ENCODE peak calls at places on chromosomes 5 and 9, in six cellular contexts. J, W, U, P, K and R are unnamed samples.

GRCh38 chr5:140598836-140599235 is 34.1 kb downstream of the CD14 start:
- DNase-seq in J (no peak), W (no peak), U (no peak), P (no peak), K (no peak), R (no peak)

GRCh38 chr5:93674866-93675457 is 66.4 kb downstream of the POU5F2 start:
- DNase-seq in J (no peak), W (no peak), U (no peak), P (no peak), K (no peak), R (no peak)

GRCh38 chr9:90841615-90842014 is 40.0 kb downstream of the SYK start:
- DNase-seq in J (no peak), W (no peak), U (no peak), P (no peak), K (no peak), R (no peak)

GRCh38 chr9:114006931-114007691 is 71.0 kb downstream of the AMBP start:
- DNase-seq in J (no peak), W (no peak), U (no peak), P (no peak), K (no peak), R (no peak)

GRCh38 chr9:126225611-126226609 is 100.7 kb upstream of the MVB12B start:
- DNase-seq in J (no peak), W (no peak), U (no peak), P (no peak), K (no peak), R (no peak)

GRCh38 chr5:180598797-180599589 is 7.7 kb upstream of the SCGB3A1 start:
- DNase-seq in J (no peak), W (no peak), U (no peak), P (no peak), K (no peak), R (no peak)

GRCh38 chr5:96142786-96143434 is 181.3 kb upstream of the ELL2 start:
- DNase-seq in J (no peak), W (peak; percentile 58), U (no peak), P (no peak), K (no peak), R (peak; percentile 55)

GRCh38 chr5:29039994-29040393 is 2001.6 kb upstream of the CDH9 start:
- DNase-seq in J (no peak), W (no peak), U (no peak), P (no peak), K (no peak), R (no peak)

GRCh38 chr9:88773627-88774244 is 217.5 kb upstream of the S1PR3 start:
- DNase-seq in J (no peak), W (peak; percentile 83), U (no peak), P (no peak), K (no peak), R (no peak)

GRCh38 chr9:131707677-131708612 is 31.9 kb downstream of the RAPGEF1 start:
- DNase-seq in J (no peak), W (peak; percentile 57), U (no peak), P (no peak), K (peak; percentile 86), R (no peak)

GRCh38 chr9:6686396-6686795 is 40.9 kb upstream of the GLDC start:
- DNase-seq in J (no peak), W (no peak), U (no peak), P (no peak), K (no peak), R (peak; percentile 27)

GRCh38 chr5:55853818-55854217 is 2.7 kb downstream of the IL31RA start:
- DNase-seq in J (no peak), W (no peak), U (no peak), P (no peak), K (no peak), R (peak; percentile 43)

GRCh38 chr9:109254317-109254716 is 66.5 kb downstream of the EPB41L4B start:
- DNase-seq in J (no peak), W (no peak), U (no peak), P (no peak), K (no peak), R (peak; percentile 56)

GRCh38 chr5:119009131-119009530 is 20.8 kb upstream of the DTWD2 start:
- DNase-seq in J (no peak), W (no peak), U (no peak), P (no peak), K (no peak), R (no peak)

GRCh38 chr5:126849101-126849678 is 72.3 kb downstream of the LMNB1 start:
- DNase-seq in J (no peak), W (no peak), U (no peak), P (no peak), K (no peak), R (no peak)

GRCh38 chr9:91758491-91758981 is 191.5 kb downstream of the ROR2 start:
- DNase-seq in J (peak; percentile 52), W (peak; percentile 19), U (peak; percentile 25), P (no peak), K (peak; percentile 41), R (no peak)

GRCh38 chr5:26486631-26487030 is 551.8 kb downstream of the CDH9 start:
- DNase-seq in J (no peak), W (no peak), U (no peak), P (no peak), K (no peak), R (no peak)

GRCh38 chr9:93652604-93653592 is 76.5 kb downstream of the PHF2 start:
- DNase-seq in J (no peak), W (no peak), U (no peak), P (no peak), K (peak; percentile 40), R (no peak)

GRCh38 chr5:144166696-144167095 is 3.8 kb downstream of the YIPF5 start:
- DNase-seq in J (no peak), W (no peak), U (no peak), P (no peak), K (no peak), R (no peak)

GRCh38 chr5:137367951-137368350 is 131.2 kb downstream of the SPOCK1 start:
- DNase-seq in J (no peak), W (no peak), U (no peak), P (no peak), K (no peak), R (no peak)

GRCh38 chr9:7770102-7770501 is 29.5 kb downstream of the DMAC1 start:
- DNase-seq in J (no peak), W (no peak), U (no peak), P (no peak), K (no peak), R (no peak)

GRCh38 chr9:107712390-107712789 is 222.8 kb upstream of the KLF4 start:
- DNase-seq in J (no peak), W (peak; percentile 72), U (no peak), P (no peak), K (no peak), R (no peak)

GRCh38 chr5:170220196-170220595 is 12.6 kb upstream of the C5orf58 start:
- DNase-seq in J (no peak), W (no peak), U (peak; percentile 37), P (no peak), K (no peak), R (no peak)

GRCh38 chr5:98568336-98568735 is 205.1 kb upstream of the RGMB start:
- DNase-seq in J (no peak), W (no peak), U (no peak), P (no peak), K (no peak), R (no peak)

GRCh38 chr5:167072225-167072624 is 1219.2 kb upstream of the WWC1 start:
- DNase-seq in J (no peak), W (no peak), U (no peak), P (no peak), K (no peak), R (no peak)

GRCh38 chr5:19555876-19556275 is 432.1 kb downstream of the CDH18 start:
- DNase-seq in J (no peak), W (no peak), U (no peak), P (no peak), K (no peak), R (no peak)

GRCh38 chr5:138508958-138509357 is 34.1 kb downstream of the ETF1 start:
- DNase-seq in J (no peak), W (no peak), U (no peak), P (no peak), K (no peak), R (no peak)

GRCh38 chr9:114452219-114453169 is 52.8 kb downstream of the WHRN start:
- DNase-seq in J (peak; percentile 38), W (no peak), U (peak; percentile 53), P (no peak), K (no peak), R (no peak)

GRCh38 chr9:99778308-99778707 is 43.4 kb upstream of the NR4A3 start:
- DNase-seq in J (peak; percentile 25), W (peak; percentile 51), U (no peak), P (no peak), K (no peak), R (peak; percentile 48)